ENCODE peak calls at places on chromosomes 7 and 10, in seven cellular contexts. Q is H1, H is vagina, U is suprapubic skin, G is spleen, J is HepG2, I is breast epithelium. O is an unnamed sample.

GRCh38 chr7:107972986-107973385 is 30.0 kb downstream of the LAMB1 start:
- DNase-seq in Q (no peak), H (no peak), U (no peak), G (no peak), J (no peak), I (peak), O (peak)

GRCh38 chr10:79052311-79053080 is 16.3 kb upstream of the ZMIZ1 start:
- DNase-seq in Q (no peak), H (no peak), U (peak), G (peak), J (peak), I (no peak), O (no peak)

GRCh38 chr10:69217119-69217754 is 2.9 kb upstream of the HKDC1 start:
- DNase-seq in Q (no peak), H (no peak), U (no peak), G (no peak), J (peak), I (no peak), O (no peak)

GRCh38 chr7:33087356-33087755 is 21.8 kb downstream of the RP9 start:
- DNase-seq in Q (no peak), H (no peak), U (no peak), G (no peak), J (no peak), I (no peak), O (no peak)

GRCh38 chr7:18206331-18206730 is 178.7 kb upstream of the PRPS1L1 start:
- DNase-seq in Q (no peak), H (no peak), U (no peak), G (no peak), J (no peak), I (no peak), O (no peak)

GRCh38 chr7:68547794-68548193 is 1050.5 kb upstream of the AUTS2 start:
- DNase-seq in Q (no peak), H (no peak), U (no peak), G (no peak), J (no peak), I (no peak), O (no peak)

GRCh38 chr10:24703700-24704099 is 20.0 kb downstream of the ARHGAP21 start:
- DNase-seq in Q (no peak), H (no peak), U (no peak), G (no peak), J (no peak), I (no peak), O (no peak)

GRCh38 chr7:24290004-24290641 is 6.1 kb downstream of the NPY start:
- DNase-seq in Q (peak), H (no peak), U (no peak), G (no peak), J (peak), I (no peak), O (no peak)

GRCh38 chr7:124690840-124691239 is 74.8 kb downstream of the GPR37 start:
- DNase-seq in Q (no peak), H (no peak), U (no peak), G (no peak), J (no peak), I (no peak), O (no peak)

GRCh38 chr10:74821501-74821900 is 4.9 kb upstream of the KAT6B start:
- DNase-seq in Q (no peak), H (no peak), U (no peak), G (no peak), J (no peak), I (no peak), O (peak)

GRCh38 chr7:27614102-27614501 is 48.6 kb downstream of the HIBADH start:
- DNase-seq in Q (no peak), H (no peak), U (no peak), G (no peak), J (no peak), I (no peak), O (no peak)
- TF ChIP-seq POLR2AphosphoS5 in Q (no peak), H (no peak), U (no peak), G (no peak), J (no peak), I (no peak), O (no peak)

GRCh38 chr10:125871341-125871740 is 9.8 kb downstream of the DHX32 start:
- DNase-seq in Q (no peak), H (no peak), U (no peak), G (no peak), J (no peak), I (no peak), O (no peak)

GRCh38 chr10:125865120-125865519 is 16.0 kb downstream of the DHX32 start:
- DNase-seq in Q (no peak), H (no peak), U (no peak), G (no peak), J (no peak), I (no peak), O (no peak)

GRCh38 chr10:125868372-125868975 is 12.6 kb downstream of the DHX32 start:
- DNase-seq in Q (no peak), H (no peak), U (no peak), G (no peak), J (peak), I (no peak), O (no peak)

DNA sequence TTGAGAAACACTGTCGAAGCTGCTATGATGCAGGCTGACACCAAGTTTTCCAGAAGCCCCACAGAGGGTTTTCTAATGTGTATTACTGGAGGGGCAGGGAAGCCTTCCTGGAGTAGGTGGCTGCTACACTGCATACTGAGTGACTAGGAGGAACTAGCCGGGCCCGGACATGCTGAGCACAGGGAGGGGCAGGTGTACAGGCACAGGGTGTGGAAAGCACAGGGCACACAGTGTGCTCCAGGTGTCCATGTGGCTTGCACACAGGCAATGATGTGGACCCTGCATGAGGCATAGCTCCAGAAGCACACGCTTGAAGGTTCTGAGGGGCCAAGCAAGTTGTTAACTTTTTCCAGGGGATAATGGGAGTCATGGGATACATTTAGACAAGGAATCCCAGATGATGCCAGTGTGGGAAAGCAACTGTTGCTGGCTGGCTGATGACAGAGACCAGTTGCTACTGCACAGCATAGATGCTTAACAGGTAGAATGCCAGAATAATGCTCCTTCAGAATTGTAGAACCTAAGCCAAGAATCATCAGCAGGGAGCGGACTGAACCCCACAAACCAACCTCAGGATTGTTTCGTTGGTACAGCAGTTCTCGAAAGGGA is 14.6 kb downstream of the DHX32 start:
- DNase-seq in Q (no peak), H (no peak), U (no peak), G (no peak), J (no peak), I (no peak), O (no peak)
- TF ChIP-seq CTCF in Q (no peak), H (no peak), U (no peak), G (no peak), J (no peak), I (no peak), O (no peak)

DNA sequence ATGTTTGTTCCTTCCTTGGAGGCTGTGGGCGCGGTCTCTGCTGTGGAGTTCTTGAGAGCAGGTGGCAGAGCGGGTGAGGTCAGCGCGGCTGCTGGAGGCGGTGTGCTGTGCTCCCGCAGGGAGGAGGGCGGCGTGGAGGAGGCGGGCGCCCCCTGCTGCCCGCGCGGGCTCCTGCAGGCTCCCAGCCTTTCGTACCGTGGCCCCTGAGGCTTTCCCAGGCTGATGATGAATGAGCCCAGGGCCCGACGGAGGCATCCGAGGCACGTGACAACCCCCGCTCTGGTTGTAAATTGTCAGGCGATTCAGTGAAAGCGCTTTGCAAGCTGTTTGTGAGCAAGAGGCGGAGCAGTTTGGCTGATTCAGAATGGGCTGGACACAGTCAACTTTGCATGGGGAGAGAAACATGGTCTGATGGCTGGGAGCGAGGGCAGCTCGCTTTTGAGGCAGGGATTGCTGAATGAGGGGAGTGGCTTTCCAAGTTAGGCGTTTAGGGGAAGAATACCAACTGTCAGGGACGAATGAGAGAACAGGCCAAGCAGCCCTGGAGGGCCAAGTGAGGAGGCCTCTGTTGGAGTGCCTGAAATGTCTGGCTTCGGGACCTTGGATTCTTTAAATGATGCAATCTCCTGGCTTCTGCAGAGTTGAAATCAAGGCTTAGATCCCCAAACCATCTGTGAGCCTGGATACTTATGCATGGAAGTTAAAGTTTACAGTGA is 46.6 kb downstream of the CDHR3 start:
- DNase-seq in Q (peak), H (no peak), U (peak), G (peak), J (no peak), I (peak), O (peak)
- TF ChIP-seq POLR2A in Q (no peak), H (no peak), U (no peak), G (no peak), J (no peak), I (no peak), O (no peak)

DNA sequence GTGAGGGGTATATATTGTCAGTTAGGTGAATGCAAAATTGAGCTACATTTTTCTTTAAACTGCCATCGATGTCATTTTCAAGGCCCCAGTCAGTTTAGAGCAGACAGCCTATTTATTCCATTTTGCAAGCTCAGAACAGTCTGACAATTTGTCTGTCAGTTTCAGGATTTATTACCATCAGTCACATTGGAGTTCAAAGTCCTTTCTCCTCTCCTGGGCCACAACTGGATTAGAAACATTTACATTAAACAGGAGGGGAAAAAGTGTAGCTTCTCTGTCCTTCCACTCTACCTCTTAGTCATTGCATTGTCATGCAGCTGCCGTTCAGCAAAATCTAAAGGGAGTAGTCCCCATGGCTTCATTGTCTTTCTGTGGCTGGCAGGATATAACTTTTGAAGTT is 3.5 kb upstream of the GHITM start:
- DNase-seq in Q (no peak), H (no peak), U (no peak), G (no peak), J (peak), I (no peak), O (no peak)
- TF ChIP-seq POLR2AphosphoS5 in Q (no peak), H (no peak), U (no peak), G (no peak), J (no peak), I (no peak), O (no peak)

GRCh38 chr10:101287922-101288638 is 58.8 kb upstream of the LBX1 start:
- DNase-seq in Q (peak), H (no peak), U (no peak), G (no peak), J (peak), I (no peak), O (no peak)
- TF ChIP-seq CTCF in Q (peak), H (no peak), U (no peak), G (no peak), J (peak), I (no peak), O (peak)

GRCh38 chr7:155921804-155922506 is 109.7 kb upstream of the SHH start:
- DNase-seq in Q (peak), H (no peak), U (no peak), G (peak), J (no peak), I (peak), O (peak)

GRCh38 chr7:155928583-155929145 is 116.4 kb upstream of the SHH start:
- DNase-seq in Q (no peak), H (no peak), U (no peak), G (no peak), J (no peak), I (no peak), O (no peak)

GRCh38 chr7:155927905-155928304 is 115.6 kb upstream of the SHH start:
- DNase-seq in Q (no peak), H (no peak), U (no peak), G (no peak), J (no peak), I (no peak), O (no peak)

GRCh38 chr7:155922507-155922841 is 110.2 kb upstream of the SHH start:
- DNase-seq in Q (no peak), H (no peak), U (no peak), G (no peak), J (no peak), I (no peak), O (no peak)

DNA sequence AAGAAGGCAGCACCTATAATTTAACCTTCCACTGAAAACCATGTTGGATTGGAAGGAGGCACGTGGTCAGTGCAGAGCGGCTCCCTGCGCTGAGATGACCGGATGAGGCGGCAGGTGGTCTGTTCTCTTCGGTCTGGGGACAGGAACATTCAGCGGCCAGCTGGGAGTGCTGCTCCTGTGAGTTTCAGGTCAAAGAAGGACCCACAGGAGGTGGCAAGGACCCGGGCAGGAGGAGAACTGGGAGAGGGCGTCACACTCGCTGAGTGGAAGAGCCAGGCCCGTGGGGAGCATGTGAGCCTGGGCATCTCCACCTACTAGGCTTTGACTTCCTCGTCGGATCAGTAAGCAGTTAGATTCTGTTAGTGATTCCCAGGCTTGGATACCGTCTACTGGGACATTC is 113.4 kb upstream of the SHH start:
- DNase-seq in Q (no peak), H (no peak), U (no peak), G (no peak), J (no peak), I (no peak), O (no peak)
- TF ChIP-seq POLR2A in Q (no peak), H (no peak), U (no peak), G (no peak), J (no peak), I (no peak), O (no peak)

GRCh38 chr10:130454543-130455000 is 318.4 kb downstream of the GLRX3 start:
- DNase-seq in Q (no peak), H (no peak), U (no peak), G (no peak), J (no peak), I (no peak), O (no peak)

GRCh38 chr10:130455111-130455695 is 319.0 kb downstream of the GLRX3 start:
- DNase-seq in Q (no peak), H (peak), U (no peak), G (no peak), J (no peak), I (no peak), O (no peak)

GRCh38 chr10:130453036-130453720 is 317.0 kb downstream of the GLRX3 start:
- DNase-seq in Q (no peak), H (peak), U (no peak), G (no peak), J (no peak), I (no peak), O (no peak)

GRCh38 chr10:130452096-130452495 is 315.9 kb downstream of the GLRX3 start:
- DNase-seq in Q (no peak), H (no peak), U (no peak), G (no peak), J (no peak), I (no peak), O (no peak)

GRCh38 chr10:130453721-130454542 is 317.7 kb downstream of the GLRX3 start:
- DNase-seq in Q (no peak), H (peak), U (no peak), G (no peak), J (no peak), I (no peak), O (no peak)
- TF ChIP-seq POLR2AphosphoS5 in Q (no peak), H (no peak), U (no peak), G (no peak), J (no peak), I (no peak), O (no peak)